ENCODE peak calls at places on chromosomes 5 and 9, in ten cellular contexts. Y is mammary epithelial cell; R is psoas muscle; H is tibial artery; S is dorsolateral prefrontal cortex; C is A549; U is testis; Q is OCI-LY7; V is CD8-positive, alpha-beta T cell; W is left ventricle myocardium inferior. X is an unnamed sample.

GRCh38 chr5:150710165-150710564 is 9.3 kb upstream of the RBM22 start:
- DNase-seq in Y (no peak), R (no peak), H (no peak), S (no peak), C (peak), U (no peak), Q (peak), V (no peak), W (no peak), X (no peak)

GRCh38 chr9:69046723-69047122 is 11.2 kb downstream of the FXN start:
- DNase-seq in Y (no peak), R (no peak), H (no peak), S (no peak), C (no peak), U (no peak), Q (no peak), V (no peak), W (no peak), X (no peak)

GRCh38 chr5:107300928-107301327 is 369.8 kb downstream of the EFNA5 start:
- DNase-seq in Y (peak), R (no peak), H (no peak), S (no peak), C (no peak), U (no peak), Q (no peak), V (no peak), W (no peak), X (no peak)

GRCh38 chr9:68685770-68686169 is 19.3 kb upstream of the PIP5K1B start:
- DNase-seq in Y (no peak), R (no peak), H (no peak), S (no peak), C (peak), U (peak), Q (peak), V (no peak), W (no peak), X (no peak)

GRCh38 chr5:27472000-27472763 is 433.8 kb upstream of the CDH9 start:
- DNase-seq in Y (peak), R (no peak), H (no peak), S (no peak), C (peak), U (peak), Q (no peak), V (no peak), W (no peak), X (no peak)

GRCh38 chr9:17185630-17186029 is 50.8 kb downstream of the CNTLN start:
- DNase-seq in Y (no peak), R (no peak), H (no peak), S (no peak), C (no peak), U (no peak), Q (no peak), V (no peak), W (no peak), X (no peak)

GRCh38 chr9:101271102-101271501 is 113.7 kb downstream of the BAAT start:
- DNase-seq in Y (no peak), R (no peak), H (no peak), S (no peak), C (no peak), U (no peak), Q (no peak), V (no peak), W (no peak), X (no peak)

GRCh38 chr5:73299017-73299630 is 126.1 kb downstream of the TMEM174 start:
- DNase-seq in Y (peak), R (no peak), H (no peak), S (no peak), C (no peak), U (no peak), Q (no peak), V (no peak), W (no peak), X (no peak)

GRCh38 chr5:98570661-98571181 is 202.7 kb upstream of the RGMB start:
- DNase-seq in Y (peak), R (no peak), H (no peak), S (no peak), C (no peak), U (no peak), Q (no peak), V (no peak), W (no peak), X (no peak)

GRCh38 chr5:80885698-80886000 is 74.5 kb upstream of the RASGRF2 start:
- DNase-seq in Y (no peak), R (no peak), H (no peak), S (no peak), C (no peak), U (no peak), Q (no peak), V (no peak), W (no peak), X (no peak)

GRCh38 chr5:142275496-142275895 is 49.3 kb downstream of the SPRY4 start:
- DNase-seq in Y (peak), R (no peak), H (peak), S (no peak), C (no peak), U (no peak), Q (no peak), V (no peak), W (no peak), X (no peak)
- H3K27ac ChIP-seq in Y (peak), R (no peak), H (no peak), S (no peak), C (no peak), U (no peak), Q (no peak), V (no peak), W (no peak), X (no peak)

GRCh38 chr9:73152953-73153352 is 1.3 kb downstream of the ANXA1 start:
- DNase-seq in Y (no peak), R (no peak), H (no peak), S (no peak), C (no peak), U (no peak), Q (no peak), V (no peak), W (no peak), X (no peak)

GRCh38 chr9:73154760-73155159 is 3.1 kb downstream of the ANXA1 start:
- DNase-seq in Y (no peak), R (no peak), H (no peak), S (no peak), C (no peak), U (no peak), Q (no peak), V (no peak), W (no peak), X (no peak)

GRCh38 chr9:73153793-73154227 is 2.1 kb downstream of the ANXA1 start:
- DNase-seq in Y (peak), R (no peak), H (no peak), S (no peak), C (peak), U (no peak), Q (no peak), V (no peak), W (no peak), X (no peak)

GRCh38 chr9:73155389-73155788 is 3.7 kb downstream of the ANXA1 start:
- DNase-seq in Y (no peak), R (no peak), H (no peak), S (no peak), C (no peak), U (no peak), Q (no peak), V (no peak), W (no peak), X (no peak)

GRCh38 chr9:73154271-73154670 is 2.6 kb downstream of the ANXA1 start:
- DNase-seq in Y (no peak), R (no peak), H (no peak), S (no peak), C (no peak), U (no peak), Q (no peak), V (no peak), W (no peak), X (no peak)
- H3K4me3 ChIP-seq in Y (peak), R (peak), H (peak), S (peak), C (peak), U (no peak), Q (no peak), V (peak), W (peak), X (peak)

DNA sequence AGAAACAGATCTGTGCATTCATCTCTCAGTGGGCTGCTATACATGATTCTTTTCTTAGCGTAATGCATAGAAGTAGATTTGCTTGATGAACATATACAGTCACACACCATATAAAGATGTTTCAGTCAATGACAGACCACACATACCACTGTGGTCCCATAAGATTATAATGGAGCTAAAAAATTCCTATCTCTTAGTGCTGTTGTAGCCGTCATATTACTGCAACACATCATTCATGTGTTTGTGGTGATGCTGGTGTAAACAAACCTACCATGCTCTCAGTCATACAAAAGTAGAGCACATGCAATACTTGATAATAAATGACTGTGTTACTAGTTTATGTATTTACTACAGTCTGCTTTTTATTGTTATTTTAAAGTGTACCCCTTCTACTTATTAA is 214.3 kb downstream of the ARHGAP26 start:
- DNase-seq in Y (no peak), R (no peak), H (no peak), S (no peak), C (no peak), U (no peak), Q (no peak), V (no peak), W (no peak), X (no peak)
- H3K27ac ChIP-seq in Y (no peak), R (no peak), H (no peak), S (no peak), C (no peak), U (no peak), Q (no peak), V (no peak), W (peak), X (peak)

GRCh38 chr5:181160144-181160754 is 12.9 kb downstream of the OR2V2 start:
- DNase-seq in Y (peak), R (peak), H (no peak), S (peak), C (peak), U (peak), Q (peak), V (peak), W (peak), X (peak)
- H3K4me3 ChIP-seq in Y (peak), R (peak), H (peak), S (peak), C (peak), U (peak), Q (peak), V (peak), W (peak), X (peak)

DNA sequence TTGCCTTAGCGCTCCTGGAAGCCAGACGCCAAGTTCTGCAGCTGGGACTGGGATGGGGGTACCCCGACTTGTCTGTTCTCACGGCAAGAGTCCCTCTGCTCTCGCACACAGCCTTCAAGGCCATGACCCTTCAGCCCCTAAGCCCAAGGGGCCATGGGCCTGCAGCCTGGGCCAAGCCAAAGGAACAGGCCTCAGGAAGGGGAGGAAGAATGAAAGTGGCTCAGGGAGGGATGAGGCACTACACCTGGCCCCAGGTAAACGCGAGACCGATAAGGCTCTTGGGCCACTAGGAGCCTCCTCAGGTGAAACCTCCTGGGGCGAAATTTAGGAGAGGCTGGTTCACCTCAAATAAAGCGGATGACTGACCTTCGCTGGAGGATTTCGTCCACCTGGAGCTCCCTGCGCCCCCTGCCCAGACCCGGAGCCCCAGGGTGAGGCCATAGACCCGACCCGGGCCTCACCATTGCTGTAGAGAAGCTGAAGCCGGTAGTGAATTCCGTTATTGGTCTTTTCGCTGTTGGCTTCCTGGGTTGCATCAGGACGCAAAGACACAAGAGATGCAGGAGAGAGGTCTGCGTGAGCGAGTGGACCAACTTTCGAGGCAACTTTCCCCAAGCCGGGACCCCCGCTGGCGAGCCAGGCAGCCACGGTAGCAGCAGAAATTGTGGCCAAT is 3.7 kb downstream of the EBF1 start:
- DNase-seq in Y (no peak), R (no peak), H (no peak), S (no peak), C (no peak), U (no peak), Q (no peak), V (no peak), W (no peak), X (no peak)
- H3K27ac ChIP-seq in Y (no peak), R (peak), H (peak), S (peak), C (no peak), U (peak), Q (peak), V (no peak), W (peak), X (no peak)

GRCh38 chr5:128409401-128409800 is 128.6 kb downstream of the FBN2 start:
- DNase-seq in Y (peak), R (no peak), H (no peak), S (no peak), C (no peak), U (no peak), Q (no peak), V (no peak), W (no peak), X (no peak)

GRCh38 chr5:128412145-128412930 is 125.7 kb downstream of the FBN2 start:
- DNase-seq in Y (no peak), R (no peak), H (no peak), S (no peak), C (no peak), U (no peak), Q (no peak), V (no peak), W (no peak), X (no peak)

GRCh38 chr5:128408622-128409021 is 129.4 kb downstream of the FBN2 start:
- DNase-seq in Y (no peak), R (no peak), H (no peak), S (no peak), C (no peak), U (no peak), Q (no peak), V (no peak), W (no peak), X (no peak)

GRCh38 chr5:128413356-128413755 is 124.7 kb downstream of the FBN2 start:
- DNase-seq in Y (no peak), R (no peak), H (no peak), S (no peak), C (no peak), U (no peak), Q (no peak), V (no peak), W (no peak), X (no peak)

GRCh38 chr5:128414469-128414868 is 123.6 kb downstream of the FBN2 start:
- DNase-seq in Y (no peak), R (no peak), H (no peak), S (no peak), C (no peak), U (no peak), Q (no peak), V (no peak), W (no peak), X (no peak)
- H3K4me3 ChIP-seq in Y (no peak), R (no peak), H (no peak), S (no peak), C (no peak), U (no peak), Q (no peak), V (no peak), W (no peak), X (no peak)

GRCh38 chr5:149423287-149424268 is 44.5 kb upstream of the IL17B start:
- DNase-seq in Y (no peak), R (peak), H (peak), S (no peak), C (no peak), U (peak), Q (no peak), V (no peak), W (peak), X (no peak)
- H3K27ac ChIP-seq in Y (no peak), R (peak), H (peak), S (peak), C (peak), U (peak), Q (no peak), V (no peak), W (peak), X (no peak)

X was measured in RWPE2.